ENCODE peak calls at places on chromosomes 12 and 14, in ten cellular contexts. One of them, this sample, is unnamed.
A peak's percentile ranks its signal among the peaks of the same experiment; 100 is the strongest.

GRCh38 chr12:10190558-10191388 is 11.9 kb downstream of the TMEM52B start:
- DNase-seq in GM23248: peak; percentile 83
- DNase-seq in A549: peak; percentile 78
- DNase-seq in fibroblast of lung: peak; percentile 57
- DNase-seq in testis: peak; percentile 59
- DNase-seq in heart left ventricle: peak; percentile 63
- DNase-seq in sigmoid colon: peak; percentile 79
- DNase-seq in suprapubic skin: no peak
- DNase-seq in neural progenitor cell: peak; percentile 69
- DNase-seq in esophagus squamous epithelium: no peak
- DNase-seq in this sample: peak; percentile 67

GRCh38 chr12:98405795-98406366 is 109.5 kb upstream of the TMPO start:
- DNase-seq in testis: no peak
- DNase-seq in A549: no peak
- DNase-seq in GM23248: no peak
- DNase-seq in heart left ventricle: no peak
- DNase-seq in suprapubic skin: no peak
- DNase-seq in neural progenitor cell: no peak
- DNase-seq in fibroblast of lung: no peak
- DNase-seq in esophagus squamous epithelium: no peak
- DNase-seq in sigmoid colon: no peak
- DNase-seq in this sample: peak; percentile 72

GRCh38 chr14:38971258-38971921 is 131.6 kb downstream of the SEC23A start:
- DNase-seq in fibroblast of lung: no peak
- DNase-seq in esophagus squamous epithelium: no peak
- DNase-seq in sigmoid colon: no peak
- DNase-seq in suprapubic skin: no peak
- DNase-seq in A549: no peak
- DNase-seq in heart left ventricle: no peak
- DNase-seq in GM23248: no peak
- DNase-seq in testis: no peak
- DNase-seq in neural progenitor cell: no peak
- DNase-seq in this sample: no peak

GRCh38 chr12:1186298-1186697 is 195.3 kb downstream of the ERC1 start:
- DNase-seq in sigmoid colon: no peak
- DNase-seq in heart left ventricle: no peak
- DNase-seq in esophagus squamous epithelium: no peak
- DNase-seq in neural progenitor cell: no peak
- DNase-seq in A549: no peak
- DNase-seq in testis: no peak
- DNase-seq in GM23248: no peak
- DNase-seq in fibroblast of lung: no peak
- DNase-seq in suprapubic skin: no peak
- DNase-seq in this sample: no peak

GRCh38 chr14:52318829-52319604 is 4.9 kb downstream of the PTGER2 start:
- DNase-seq in suprapubic skin: no peak
- DNase-seq in sigmoid colon: no peak
- DNase-seq in A549: no peak
- DNase-seq in esophagus squamous epithelium: no peak
- DNase-seq in testis: no peak
- DNase-seq in heart left ventricle: no peak
- DNase-seq in fibroblast of lung: peak; percentile 41
- DNase-seq in neural progenitor cell: no peak
- DNase-seq in GM23248: peak; percentile 41
- DNase-seq in this sample: no peak

GRCh38 chr14:88231626-88232025 is 91.4 kb downstream of the KCNK10 start:
- DNase-seq in testis: no peak
- DNase-seq in heart left ventricle: no peak
- DNase-seq in suprapubic skin: no peak
- DNase-seq in fibroblast of lung: no peak
- DNase-seq in neural progenitor cell: no peak
- DNase-seq in A549: no peak
- DNase-seq in esophagus squamous epithelium: no peak
- DNase-seq in sigmoid colon: no peak
- DNase-seq in GM23248: no peak
- DNase-seq in this sample: no peak

GRCh38 chr12:59724011-59724703 is 128.3 kb downstream of the SLC16A7 start:
- DNase-seq in testis: no peak
- DNase-seq in neural progenitor cell: no peak
- DNase-seq in suprapubic skin: no peak
- DNase-seq in fibroblast of lung: no peak
- DNase-seq in GM23248: no peak
- DNase-seq in heart left ventricle: no peak
- DNase-seq in A549: no peak
- DNase-seq in esophagus squamous epithelium: no peak
- DNase-seq in sigmoid colon: no peak
- DNase-seq in this sample: no peak

GRCh38 chr12:100544165-100544564 is 29.3 kb upstream of the GAS2L3 start:
- DNase-seq in suprapubic skin: no peak
- DNase-seq in esophagus squamous epithelium: no peak
- DNase-seq in heart left ventricle: no peak
- DNase-seq in GM23248: no peak
- DNase-seq in sigmoid colon: no peak
- DNase-seq in fibroblast of lung: no peak
- DNase-seq in A549: peak; percentile 5
- DNase-seq in neural progenitor cell: no peak
- DNase-seq in testis: no peak
- DNase-seq in this sample: no peak

GRCh38 chr12:60494249-60494648 is 898.4 kb downstream of the SLC16A7 start:
- DNase-seq in GM23248: peak; percentile 66
- DNase-seq in neural progenitor cell: peak; percentile 40
- DNase-seq in esophagus squamous epithelium: no peak
- DNase-seq in suprapubic skin: no peak
- DNase-seq in testis: no peak
- DNase-seq in A549: peak; percentile 52
- DNase-seq in fibroblast of lung: peak; percentile 45
- DNase-seq in heart left ventricle: no peak
- DNase-seq in sigmoid colon: no peak
- DNase-seq in this sample: peak; percentile 23

GRCh38 chr12:115504241-115504941 is 773.1 kb downstream of the MED13L start:
- DNase-seq in fibroblast of lung: no peak
- DNase-seq in heart left ventricle: peak; percentile 34
- DNase-seq in neural progenitor cell: no peak
- DNase-seq in GM23248: no peak
- DNase-seq in suprapubic skin: no peak
- DNase-seq in esophagus squamous epithelium: no peak
- DNase-seq in sigmoid colon: no peak
- DNase-seq in A549: no peak
- DNase-seq in testis: no peak
- DNase-seq in this sample: no peak

GRCh38 chr12:110165540-110166159 is 41.5 kb downstream of the IFT81 start:
- DNase-seq in neural progenitor cell: no peak
- DNase-seq in GM23248: no peak
- DNase-seq in testis: no peak
- DNase-seq in esophagus squamous epithelium: no peak
- DNase-seq in A549: no peak
- DNase-seq in sigmoid colon: no peak
- DNase-seq in heart left ventricle: no peak
- DNase-seq in suprapubic skin: no peak
- DNase-seq in fibroblast of lung: no peak
- DNase-seq in this sample: no peak

GRCh38 chr12:18807714-18808113 is 69.8 kb downstream of the CAPZA3 start:
- DNase-seq in esophagus squamous epithelium: no peak
- DNase-seq in neural progenitor cell: no peak
- DNase-seq in sigmoid colon: no peak
- DNase-seq in testis: no peak
- DNase-seq in suprapubic skin: no peak
- DNase-seq in A549: no peak
- DNase-seq in heart left ventricle: no peak
- DNase-seq in fibroblast of lung: no peak
- DNase-seq in GM23248: no peak
- DNase-seq in this sample: no peak

GRCh38 chr12:34395056-34396005 is 373.0 kb downstream of the ALG10 start:
- DNase-seq in neural progenitor cell: no peak
- DNase-seq in sigmoid colon: peak; percentile 46
- DNase-seq in heart left ventricle: peak; percentile 11
- DNase-seq in testis: peak; percentile 1
- DNase-seq in GM23248: no peak
- DNase-seq in esophagus squamous epithelium: no peak
- DNase-seq in fibroblast of lung: no peak
- DNase-seq in A549: no peak
- DNase-seq in suprapubic skin: peak; percentile 26
- DNase-seq in this sample: no peak

GRCh38 chr14:59870277-59871165 is at the start of gene RTN1:
- DNase-seq in suprapubic skin: peak; percentile 79
- DNase-seq in fibroblast of lung: peak; percentile 55
- DNase-seq in esophagus squamous epithelium: no peak
- DNase-seq in GM23248: peak; percentile 53
- DNase-seq in A549: peak; percentile 30
- DNase-seq in sigmoid colon: peak; percentile 71
- DNase-seq in heart left ventricle: peak; percentile 59
- DNase-seq in testis: peak; percentile 72
- DNase-seq in neural progenitor cell: peak; percentile 87
- DNase-seq in this sample: peak; percentile 76

DNA sequence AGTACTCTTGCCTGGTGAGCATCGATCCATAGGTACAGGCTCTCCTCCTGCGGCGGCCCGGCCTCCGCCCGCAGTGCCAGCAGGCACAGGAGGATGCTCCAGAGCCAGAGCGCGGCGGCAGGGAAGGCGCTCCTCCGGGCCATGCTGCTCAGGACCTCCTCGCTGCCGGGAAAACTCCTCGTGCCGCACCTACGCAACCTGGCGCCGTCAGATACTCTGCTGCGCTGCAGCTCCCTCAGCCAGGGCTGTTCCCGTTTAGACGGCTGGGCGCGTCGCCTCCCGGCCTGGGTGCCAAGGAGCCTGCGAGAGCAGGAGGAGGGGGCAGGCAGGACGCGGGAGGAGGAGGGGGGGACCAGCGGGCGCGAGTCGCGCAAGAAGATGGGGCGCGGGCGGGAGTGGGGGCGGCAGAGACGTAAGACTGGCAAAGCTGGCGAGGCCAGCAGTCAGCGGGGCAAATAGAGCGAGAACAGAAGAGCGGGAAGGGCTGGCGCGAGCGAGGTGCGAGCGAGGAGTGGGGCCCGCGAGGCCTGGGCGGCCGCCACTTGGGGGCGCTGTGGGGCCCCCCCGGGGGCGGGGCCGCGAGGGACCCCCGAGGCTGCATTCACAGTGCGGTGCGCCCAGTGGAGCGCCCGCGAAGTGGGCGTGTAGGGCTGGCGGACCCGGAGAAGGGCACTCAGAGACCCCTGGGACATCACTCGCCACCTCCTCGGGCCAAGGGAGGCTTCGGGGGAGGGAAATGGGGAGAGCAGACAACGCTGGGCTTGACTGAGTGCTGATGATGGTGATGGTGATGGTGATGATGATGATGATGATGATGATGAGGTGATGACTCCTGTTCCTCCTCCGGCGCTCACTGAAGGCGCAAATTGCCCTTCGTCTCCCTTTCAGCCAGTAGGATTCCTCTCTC is at the start of gene WIF1:
- DNase-seq in testis: peak; percentile 58
- DNase-seq in sigmoid colon: peak; percentile 60
- DNase-seq in fibroblast of lung: peak; percentile 8
- DNase-seq in suprapubic skin: no peak
- DNase-seq in heart left ventricle: peak; percentile 24
- DNase-seq in A549: peak; percentile 29
- DNase-seq in esophagus squamous epithelium: no peak
- DNase-seq in neural progenitor cell: peak; percentile 76
- DNase-seq in GM23248: peak; percentile 38
- DNase-seq in this sample: no peak
- H3K4me3 ChIP-seq in testis: peak within 1 kb of the TSS; percentile 49
- H3K4me3 ChIP-seq in sigmoid colon: peak within 1 kb of the TSS; percentile 6
- H3K4me3 ChIP-seq in fibroblast of lung: peak within 1 kb of the TSS; percentile 38
- H3K4me3 ChIP-seq in suprapubic skin: peak within 1 kb of the TSS; percentile 42
- H3K4me3 ChIP-seq in heart left ventricle: no peak within 1 kb of the TSS
- H3K4me3 ChIP-seq in A549: peak within 1 kb of the TSS; percentile 40
- H3K4me3 ChIP-seq in esophagus squamous epithelium: peak within 1 kb of the TSS; percentile 41
- H3K4me3 ChIP-seq in neural progenitor cell: peak within 1 kb of the TSS; percentile 53
- H3K4me3 ChIP-seq in GM23248: peak within 1 kb of the TSS; percentile 48
- H3K4me3 ChIP-seq in this sample: no peak within 1 kb of the TSS

DNA sequence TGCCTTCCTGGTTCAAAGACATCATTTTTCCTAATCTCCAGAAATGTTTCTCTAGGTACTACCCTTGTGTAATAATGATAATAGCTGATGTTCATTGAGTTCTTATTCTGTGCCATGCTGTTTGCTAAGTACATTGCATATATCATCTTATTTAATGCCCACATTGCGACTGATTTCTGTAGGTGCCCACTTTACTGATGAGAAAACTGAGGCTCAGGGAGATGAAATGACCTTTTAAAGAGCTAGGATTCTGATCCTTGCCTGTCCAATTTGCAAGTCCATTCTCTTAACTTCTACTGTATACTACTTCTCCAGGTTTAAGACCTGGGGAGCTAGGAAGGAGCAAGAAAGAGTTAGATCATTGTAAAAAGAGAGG is 2.8 kb downstream of the DGKA start:
- DNase-seq in GM23248: no peak
- DNase-seq in fibroblast of lung: no peak
- DNase-seq in heart left ventricle: no peak
- DNase-seq in sigmoid colon: no peak
- DNase-seq in suprapubic skin: no peak
- DNase-seq in esophagus squamous epithelium: no peak
- DNase-seq in testis: no peak
- DNase-seq in A549: no peak
- DNase-seq in neural progenitor cell: no peak
- DNase-seq in this sample: no peak
- H3K4me1 ChIP-seq in GM23248: peaks cover 54% of the 10 kb centered on the region
- H3K4me1 ChIP-seq in fibroblast of lung: peaks cover 25% of the 10 kb centered on the region
- H3K4me1 ChIP-seq in heart left ventricle: no peaks in the 10 kb centered on the region
- H3K4me1 ChIP-seq in sigmoid colon: peaks cover 43% of the 10 kb centered on the region
- H3K4me1 ChIP-seq in suprapubic skin: peaks cover 69% of the 10 kb centered on the region
- H3K4me1 ChIP-seq in esophagus squamous epithelium: peaks cover 35% of the 10 kb centered on the region
- H3K4me1 ChIP-seq in testis: peaks cover 14% of the 10 kb centered on the region
- H3K4me1 ChIP-seq in A549: peaks cover 33% of the 10 kb centered on the region
- H3K4me1 ChIP-seq in neural progenitor cell: no peaks in the 10 kb centered on the region
- H3K4me1 ChIP-seq in this sample: peaks cover 20% of the 10 kb centered on the region

GRCh38 chr12:63151898-63152700 is 1.1 kb upstream of the AVPR1A start:
- DNase-seq in neural progenitor cell: peak; percentile 88
- DNase-seq in A549: peak; percentile 64
- DNase-seq in sigmoid colon: no peak
- DNase-seq in esophagus squamous epithelium: no peak
- DNase-seq in heart left ventricle: no peak
- DNase-seq in suprapubic skin: no peak
- DNase-seq in fibroblast of lung: peak; percentile 38
- DNase-seq in GM23248: peak; percentile 62
- DNase-seq in testis: peak; percentile 58
- DNase-seq in this sample: peak; percentile 66
- H3K4me3 ChIP-seq in neural progenitor cell: peak overlapping the region; percentile 55
- H3K4me3 ChIP-seq in A549: peak overlapping the region; percentile 49
- H3K4me3 ChIP-seq in sigmoid colon: peak overlapping the region; percentile 31
- H3K4me3 ChIP-seq in esophagus squamous epithelium: peak overlapping the region; percentile 45
- H3K4me3 ChIP-seq in heart left ventricle: peak overlapping the region; percentile 3
- H3K4me3 ChIP-seq in suprapubic skin: peak overlapping the region; percentile 51
- H3K4me3 ChIP-seq in fibroblast of lung: peak overlapping the region; percentile 16
- H3K4me3 ChIP-seq in GM23248: peak overlapping the region; percentile 40
- H3K4me3 ChIP-seq in testis: no peak overlapping the region
- H3K4me3 ChIP-seq in this sample: peak overlapping the region; percentile 20

GRCh38 chr14:34111933-34112332 is 161.1 kb upstream of the EGLN3 start:
- DNase-seq in neural progenitor cell: peak; percentile 17
- DNase-seq in testis: no peak
- DNase-seq in suprapubic skin: no peak
- DNase-seq in esophagus squamous epithelium: no peak
- DNase-seq in fibroblast of lung: no peak
- DNase-seq in GM23248: peak; percentile 25
- DNase-seq in heart left ventricle: no peak
- DNase-seq in sigmoid colon: no peak
- DNase-seq in A549: peak; percentile 12
- DNase-seq in this sample: peak; percentile 65
- H3K4me1 ChIP-seq in neural progenitor cell: no peaks in the 10 kb centered on the region
- H3K4me1 ChIP-seq in testis: no peaks in the 10 kb centered on the region
- H3K4me1 ChIP-seq in suprapubic skin: peaks cover 17% of the 10 kb centered on the region
- H3K4me1 ChIP-seq in esophagus squamous epithelium: no peaks in the 10 kb centered on the region
- H3K4me1 ChIP-seq in fibroblast of lung: no peaks in the 10 kb centered on the region
- H3K4me1 ChIP-seq in GM23248: peaks cover 13% of the 10 kb centered on the region
- H3K4me1 ChIP-seq in heart left ventricle: no peaks in the 10 kb centered on the region
- H3K4me1 ChIP-seq in sigmoid colon: peaks cover 4% of the 10 kb centered on the region
- H3K4me1 ChIP-seq in A549: peaks cover 29% of the 10 kb centered on the region
- H3K4me1 ChIP-seq in this sample: peaks cover 38% of the 10 kb centered on the region